ENCODE peak calls at places on chromosomes 2 and 18, in four cellular contexts. Y is AG10803; N is activated CD4-positive, alpha-beta T cell treated with anti-CD3 and anti-CD28 coated beads, Interleukin-2, amount 50 U/mL, for 4 hours; O is smooth muscle cell of the brain vasculature. Z is an unnamed sample.

GRCh38 chr2:207683438-207683837 is 28.0 kb upstream of the CCNYL1 start:
- DNase-seq in Y (no peak), N (no peak), O (no peak), Z (no peak)

GRCh38 chr2:238868067-238868524 is 20.2 kb downstream of the TWIST2 start:
- DNase-seq in Y (peak), N (no peak), O (no peak), Z (no peak)

GRCh38 chr2:116669782-116670181 is 1144.7 kb upstream of the DDX18 start:
- DNase-seq in Y (no peak), N (no peak), O (no peak), Z (no peak)

GRCh38 chr18:63299837-63300787 is 19.5 kb downstream of the BCL2 start:
- DNase-seq in Y (peak), N (no peak), O (no peak), Z (no peak)

GRCh38 chr2:28390857-28391563 is 1.6 kb upstream of the FOSL2 start:
- DNase-seq in Y (peak), N (no peak), O (peak), Z (peak)

GRCh38 chr2:10173258-10174005 is 50.9 kb downstream of the RRM2 start:
- DNase-seq in Y (no peak), N (no peak), O (no peak), Z (no peak)

GRCh38 chr2:169178364-169178763 is 109.0 kb downstream of the DHRS9 start:
- DNase-seq in Y (no peak), N (no peak), O (no peak), Z (no peak)

GRCh38 chr2:9781252-9781651 is 62.0 kb upstream of the TAF1B start:
- DNase-seq in Y (peak), N (no peak), O (no peak), Z (no peak)

GRCh38 chr2:12325806-12326205 is 390.9 kb upstream of the TRIB2 start:
- DNase-seq in Y (no peak), N (no peak), O (no peak), Z (no peak)

Z was measured in WERI-Rb-1.